ENCODE peak calls at places on chromosomes 1 and 21, in four cellular contexts. I is HTR-8/SVneo, H is bronchial epithelial cell, U is GDM1. Q is an unnamed sample.

GRCh38 chr1:110471131-110471530 is 20.2 kb downstream of the PROK1 start:
- DNase-seq in U (no peak), I (no peak), H (no peak), Q (no peak)

GRCh38 chr1:67019600-67020136 is 34.3 kb downstream of the SLC35D1 start:
- DNase-seq in H (peak), U (no peak), I (no peak), Q (peak)

GRCh38 chr1:190479028-190479427 is 1.4 kb upstream of the BRINP3 start:
- DNase-seq in I (no peak), H (no peak), U (no peak), Q (no peak)

GRCh38 chr1:93702102-93702827 is 20.6 kb upstream of the BCAR3 start:
- DNase-seq in U (no peak), I (no peak), H (peak), Q (no peak)

GRCh38 chr1:212355230-212355969 is 59.3 kb downstream of the PACC1 start:
- DNase-seq in H (no peak), U (no peak), I (no peak), Q (no peak)

GRCh38 chr21:35953570-35953969 is 106.8 kb downstream of the SETD4 start:
- DNase-seq in U (no peak), I (no peak), H (peak), Q (peak)

GRCh38 chr1:156129687-156130577 is 15.4 kb downstream of the LMNA start:
- DNase-seq in I (peak), U (peak), H (peak), Q (peak)

GRCh38 chr21:14773777-14774345 is 227.7 kb upstream of the SAMSN1 start:
- DNase-seq in H (peak), I (peak), U (peak), Q (peak)

GRCh38 chr1:41387667-41388091 is 26.4 kb downstream of the FOXO6 start:
- DNase-seq in H (peak), I (peak), U (no peak), Q (no peak)

GRCh38 chr1:220696863-220697231 is 6.7 kb downstream of the C1orf115 start:
- DNase-seq in H (peak), I (no peak), U (no peak), Q (no peak)

GRCh38 chr1:205225901-205226765 is 1.6 kb upstream of the TMCC2 start:
- DNase-seq in I (no peak), H (peak), U (no peak), Q (no peak)

GRCh38 chr1:185170291-185170848 is 13.4 kb downstream of the SWT1 start:
- DNase-seq in H (peak), U (peak), I (peak), Q (peak)

GRCh38 chr1:157390646-157391045 is 161.7 kb downstream of the FCRL5 start:
- DNase-seq in I (peak), H (peak), U (no peak), Q (peak)

GRCh38 chr1:52569333-52570265 is 16.7 kb upstream of the TUT4 start:
- DNase-seq in I (no peak), H (no peak), U (peak), Q (peak)

GRCh38 chr1:203287109-203287893 is 18.0 kb upstream of the BTG2 start:
- DNase-seq in I (no peak), H (no peak), U (peak), Q (peak)

GRCh38 chr1:32406629-32407111 is 12.4 kb upstream of the BSDC1 start:
- DNase-seq in U (no peak), H (peak), I (no peak), Q (no peak)

GRCh38 chr1:69700770-69701169 is 133.0 kb downstream of the LRRC7 start:
- DNase-seq in H (peak), U (no peak), I (no peak), Q (no peak)

GRCh38 chr1:6724517-6725141 is 23.0 kb upstream of the DNAJC11 start:
- DNase-seq in H (peak), U (no peak), I (peak), Q (peak)

GRCh38 chr21:39175154-39175553 is 8.1 kb downstream of the PSMG1 start:
- DNase-seq in I (no peak), H (peak), U (no peak), Q (no peak)

GRCh38 chr1:70372426-70372825 is 17.9 kb upstream of the ANKRD13C start:
- DNase-seq in I (no peak), U (no peak), H (no peak), Q (no peak)

GRCh38 chr1:202416641-202417040 is 68.1 kb downstream of the PPP1R12B start:
- DNase-seq in U (no peak), H (no peak), I (no peak), Q (no peak)

GRCh38 chr1:36400825-36401601 is 3.3 kb upstream of the LSM10 start:
- DNase-seq in H (no peak), U (no peak), I (no peak), Q (peak)

GRCh38 chr1:154351363-154352068 is 26.2 kb downstream of the ATP8B2 start:
- DNase-seq in U (no peak), H (peak), I (no peak), Q (no peak)

GRCh38 chr1:18927082-18927653 is 24.8 kb upstream of the ALDH4A1 start:
- DNase-seq in H (peak), U (no peak), I (no peak), Q (no peak)

GRCh38 chr21:43361493-43362296 is 65.2 kb downstream of the SIK1 start:
- DNase-seq in I (no peak), H (peak), U (peak), Q (peak)

GRCh38 chr1:57252597-57253306 is 171.1 kb downstream of the DAB1 start:
- DNase-seq in H (no peak), U (no peak), I (no peak), Q (no peak)

GRCh38 chr1:226134170-226135058 is 52.1 kb downstream of the ACBD3 start:
- DNase-seq in I (no peak), U (no peak), H (no peak), Q (no peak)

GRCh38 chr1:246705368-246705767 is 18.8 kb upstream of the SCCPDH start:
- DNase-seq in U (no peak), H (peak), I (peak), Q (no peak)

GRCh38 chr1:36453600-36454388 is 3.5 kb upstream of the OSCP1 start:
- DNase-seq in H (no peak), I (no peak), U (no peak), Q (no peak)

GRCh38 chr1:196733091-196733970 is 41.3 kb upstream of the CFHR3 start:
- DNase-seq in U (no peak), I (no peak), H (peak), Q (no peak)

GRCh38 chr1:61163794-61164193 is 81.4 kb downstream of the NFIA start:
- DNase-seq in H (no peak), I (no peak), U (no peak), Q (no peak)

Q was measured in dermis microvascular lymphatic vessel endothelial cell.